ENCODE peak calls at places on chromosomes 6 and 20, in ten cellular contexts. One of them, this sample, is unnamed.

GRCh38 chr6:628772-629171 is 28.1 kb downstream of the HUS1B start:
- DNase-seq in HCT116: no peak
- DNase-seq in heart left ventricle: no peak
- DNase-seq in heart right ventricle: no peak
- DNase-seq in AG10803: no peak
- DNase-seq in ovary: no peak
- DNase-seq in OCI-LY7: no peak
- DNase-seq in MCF 10A: no peak
- DNase-seq in right atrium auricular region: no peak
- DNase-seq in suprapubic skin: no peak
- DNase-seq in this sample: no peak

GRCh38 chr6:35298625-35299140 is 1.1 kb downstream of the DEF6 start:
- DNase-seq in heart right ventricle: no peak
- DNase-seq in suprapubic skin: peak; percentile 38
- DNase-seq in AG10803: no peak
- DNase-seq in ovary: no peak
- DNase-seq in OCI-LY7: peak; percentile 44
- DNase-seq in HCT116: no peak
- DNase-seq in heart left ventricle: no peak
- DNase-seq in MCF 10A: no peak
- DNase-seq in right atrium auricular region: no peak
- DNase-seq in this sample: no peak

GRCh38 chr6:34792605-34793500 is 970 bp downstream of the BLTP3A start:
- DNase-seq in HCT116: no peak
- DNase-seq in MCF 10A: peak; percentile 80
- DNase-seq in ovary: peak; percentile 25
- DNase-seq in right atrium auricular region: peak; percentile 65
- DNase-seq in OCI-LY7: peak; percentile 67
- DNase-seq in AG10803: peak; percentile 62
- DNase-seq in heart left ventricle: no peak
- DNase-seq in heart right ventricle: peak; percentile 18
- DNase-seq in suprapubic skin: no peak
- DNase-seq in this sample: peak; percentile 23

GRCh38 chr6:30344868-30345671 is at the start of gene RPP21:
- DNase-seq in OCI-LY7: peak; percentile 88
- DNase-seq in heart right ventricle: peak; percentile 85
- DNase-seq in suprapubic skin: peak; percentile 86
- DNase-seq in right atrium auricular region: peak; percentile 75
- DNase-seq in MCF 10A: peak; percentile 76
- DNase-seq in heart left ventricle: peak; percentile 90
- DNase-seq in AG10803: peak; percentile 69
- DNase-seq in HCT116: peak; percentile 52
- DNase-seq in ovary: peak; percentile 84
- DNase-seq in this sample: peak; percentile 90

GRCh38 chr20:24980321-24981053 is 12.1 kb downstream of the APMAP start:
- DNase-seq in right atrium auricular region: peak; percentile 55
- DNase-seq in MCF 10A: no peak
- DNase-seq in OCI-LY7: no peak
- DNase-seq in AG10803: no peak
- DNase-seq in heart right ventricle: no peak
- DNase-seq in ovary: no peak
- DNase-seq in HCT116: no peak
- DNase-seq in suprapubic skin: peak; percentile 53
- DNase-seq in heart left ventricle: peak; percentile 30
- DNase-seq in this sample: no peak

GRCh38 chr6:10429638-10430427 is 15.0 kb upstream of the TFAP2A start:
- DNase-seq in HCT116: no peak
- DNase-seq in ovary: no peak
- DNase-seq in MCF 10A: peak; percentile 88
- DNase-seq in AG10803: peak; percentile 54
- DNase-seq in heart left ventricle: no peak
- DNase-seq in OCI-LY7: peak; percentile 64
- DNase-seq in right atrium auricular region: no peak
- DNase-seq in heart right ventricle: no peak
- DNase-seq in suprapubic skin: no peak
- DNase-seq in this sample: no peak

GRCh38 chr6:12286381-12287132 is 3.6 kb upstream of the EDN1 start:
- DNase-seq in HCT116: no peak
- DNase-seq in heart right ventricle: no peak
- DNase-seq in right atrium auricular region: no peak
- DNase-seq in MCF 10A: peak; percentile 48
- DNase-seq in OCI-LY7: no peak
- DNase-seq in suprapubic skin: no peak
- DNase-seq in ovary: no peak
- DNase-seq in heart left ventricle: no peak
- DNase-seq in AG10803: peak; percentile 88
- DNase-seq in this sample: no peak

GRCh38 chr6:122109075-122109474 is 290.4 kb upstream of the HSF2 start:
- DNase-seq in ovary: no peak
- DNase-seq in heart right ventricle: no peak
- DNase-seq in right atrium auricular region: no peak
- DNase-seq in HCT116: no peak
- DNase-seq in OCI-LY7: no peak
- DNase-seq in suprapubic skin: no peak
- DNase-seq in MCF 10A: no peak
- DNase-seq in AG10803: no peak
- DNase-seq in heart left ventricle: no peak
- DNase-seq in this sample: no peak

GRCh38 chr6:34813028-34813742 is 21.3 kb downstream of the BLTP3A start:
- DNase-seq in right atrium auricular region: no peak
- DNase-seq in ovary: no peak
- DNase-seq in MCF 10A: no peak
- DNase-seq in HCT116: no peak
- DNase-seq in OCI-LY7: no peak
- DNase-seq in AG10803: no peak
- DNase-seq in suprapubic skin: no peak
- DNase-seq in heart right ventricle: no peak
- DNase-seq in heart left ventricle: no peak
- DNase-seq in this sample: no peak

GRCh38 chr6:91864911-91865310 is 1278.0 kb upstream of the MAP3K7 start:
- DNase-seq in HCT116: no peak
- DNase-seq in ovary: no peak
- DNase-seq in MCF 10A: no peak
- DNase-seq in right atrium auricular region: no peak
- DNase-seq in heart right ventricle: no peak
- DNase-seq in suprapubic skin: no peak
- DNase-seq in OCI-LY7: no peak
- DNase-seq in heart left ventricle: no peak
- DNase-seq in AG10803: no peak
- DNase-seq in this sample: no peak

GRCh38 chr6:34083227-34083889 is 62.5 kb downstream of the GRM4 start:
- DNase-seq in heart right ventricle: no peak
- DNase-seq in ovary: no peak
- DNase-seq in HCT116: no peak
- DNase-seq in OCI-LY7: no peak
- DNase-seq in suprapubic skin: no peak
- DNase-seq in AG10803: no peak
- DNase-seq in MCF 10A: no peak
- DNase-seq in heart left ventricle: peak; percentile 41
- DNase-seq in right atrium auricular region: no peak
- DNase-seq in this sample: no peak

GRCh38 chr20:44113642-44113945 is 73.4 kb downstream of the JPH2 start:
- DNase-seq in heart right ventricle: no peak
- DNase-seq in HCT116: no peak
- DNase-seq in ovary: no peak
- DNase-seq in MCF 10A: no peak
- DNase-seq in suprapubic skin: no peak
- DNase-seq in OCI-LY7: no peak
- DNase-seq in heart left ventricle: no peak
- DNase-seq in right atrium auricular region: no peak
- DNase-seq in AG10803: no peak
- DNase-seq in this sample: no peak

GRCh38 chr6:110902091-110902490 is 27.5 kb downstream of the AMD1 start:
- DNase-seq in OCI-LY7: no peak
- DNase-seq in HCT116: no peak
- DNase-seq in ovary: no peak
- DNase-seq in heart right ventricle: no peak
- DNase-seq in suprapubic skin: no peak
- DNase-seq in MCF 10A: no peak
- DNase-seq in heart left ventricle: no peak
- DNase-seq in AG10803: no peak
- DNase-seq in right atrium auricular region: no peak
- DNase-seq in this sample: no peak

GRCh38 chr6:54238407-54238806 is 69.8 kb upstream of the TINAG start:
- DNase-seq in heart left ventricle: no peak
- DNase-seq in suprapubic skin: no peak
- DNase-seq in ovary: no peak
- DNase-seq in heart right ventricle: peak; percentile 31
- DNase-seq in AG10803: peak; percentile 88
- DNase-seq in OCI-LY7: no peak
- DNase-seq in HCT116: no peak
- DNase-seq in MCF 10A: no peak
- DNase-seq in right atrium auricular region: no peak
- DNase-seq in this sample: no peak

GRCh38 chr6:105137388-105137787 is 42.4 kb downstream of the POPDC3 start:
- DNase-seq in OCI-LY7: no peak
- DNase-seq in right atrium auricular region: no peak
- DNase-seq in heart left ventricle: peak; percentile 38
- DNase-seq in HCT116: no peak
- DNase-seq in AG10803: no peak
- DNase-seq in MCF 10A: no peak
- DNase-seq in ovary: peak; percentile 16
- DNase-seq in suprapubic skin: no peak
- DNase-seq in heart right ventricle: peak; percentile 23
- DNase-seq in this sample: peak; percentile 30

GRCh38 chr6:42401605-42401935 is 50.2 kb downstream of the TRERF1 start:
- DNase-seq in heart right ventricle: no peak
- DNase-seq in HCT116: no peak
- DNase-seq in ovary: no peak
- DNase-seq in heart left ventricle: no peak
- DNase-seq in AG10803: no peak
- DNase-seq in suprapubic skin: no peak
- DNase-seq in MCF 10A: peak; percentile 60
- DNase-seq in OCI-LY7: no peak
- DNase-seq in right atrium auricular region: no peak
- DNase-seq in this sample: no peak

GRCh38 chr6:41199427-41200246 is 1.3 kb downstream of the TREML2 start:
- DNase-seq in ovary: no peak
- DNase-seq in MCF 10A: no peak
- DNase-seq in HCT116: no peak
- DNase-seq in OCI-LY7: peak; percentile 45
- DNase-seq in right atrium auricular region: no peak
- DNase-seq in heart right ventricle: no peak
- DNase-seq in heart left ventricle: no peak
- DNase-seq in suprapubic skin: no peak
- DNase-seq in AG10803: no peak
- DNase-seq in this sample: no peak

GRCh38 chr20:25048519-25048952 is 9.4 kb downstream of the ACSS1 start:
- DNase-seq in suprapubic skin: peak; percentile 54
- DNase-seq in right atrium auricular region: no peak
- DNase-seq in heart right ventricle: no peak
- DNase-seq in MCF 10A: no peak
- DNase-seq in OCI-LY7: no peak
- DNase-seq in AG10803: no peak
- DNase-seq in HCT116: no peak
- DNase-seq in heart left ventricle: peak; percentile 34
- DNase-seq in ovary: peak; percentile 12
- DNase-seq in this sample: no peak

GRCh38 chr6:31547727-31548422 is 467 bp downstream of the NFKBIL1 start:
- DNase-seq in MCF 10A: no peak
- DNase-seq in suprapubic skin: peak; percentile 74
- DNase-seq in heart right ventricle: no peak
- DNase-seq in heart left ventricle: no peak
- DNase-seq in right atrium auricular region: no peak
- DNase-seq in AG10803: no peak
- DNase-seq in OCI-LY7: no peak
- DNase-seq in HCT116: no peak
- DNase-seq in ovary: peak; percentile 66
- DNase-seq in this sample: peak; percentile 21
- TF ChIP-seq CTCF in MCF 10A: no peak
- TF ChIP-seq CTCF in suprapubic skin: no peak
- TF ChIP-seq CTCF in heart right ventricle: no peak
- TF ChIP-seq CTCF in heart left ventricle: no peak
- TF ChIP-seq CTCF in right atrium auricular region: no peak
- TF ChIP-seq CTCF in AG10803: no peak
- TF ChIP-seq CTCF in OCI-LY7: no peak
- TF ChIP-seq CTCF in HCT116: no peak
- TF ChIP-seq CTCF in ovary: no peak
- TF ChIP-seq CTCF in this sample: no peak

GRCh38 chr6:19723533-19723932 is 113.6 kb upstream of the ID4 start:
- DNase-seq in heart left ventricle: no peak
- DNase-seq in heart right ventricle: no peak
- DNase-seq in right atrium auricular region: no peak
- DNase-seq in OCI-LY7: no peak
- DNase-seq in ovary: no peak
- DNase-seq in MCF 10A: peak; percentile 46
- DNase-seq in HCT116: no peak
- DNase-seq in AG10803: peak; percentile 87
- DNase-seq in suprapubic skin: no peak
- DNase-seq in this sample: no peak
- TF ChIP-seq CTCF in heart left ventricle: no peak
- TF ChIP-seq CTCF in heart right ventricle: no peak
- TF ChIP-seq CTCF in right atrium auricular region: no peak
- TF ChIP-seq CTCF in OCI-LY7: no peak
- TF ChIP-seq CTCF in ovary: no peak
- TF ChIP-seq CTCF in MCF 10A: no peak
- TF ChIP-seq CTCF in HCT116: no peak
- TF ChIP-seq CTCF in AG10803: no peak
- TF ChIP-seq CTCF in suprapubic skin: no peak
- TF ChIP-seq CTCF in this sample: no peak

GRCh38 chr6:69155467-69155866 is 520.4 kb downstream of the ADGRB3 start:
- DNase-seq in HCT116: no peak
- DNase-seq in right atrium auricular region: no peak
- DNase-seq in AG10803: no peak
- DNase-seq in MCF 10A: no peak
- DNase-seq in heart right ventricle: no peak
- DNase-seq in OCI-LY7: no peak
- DNase-seq in ovary: no peak
- DNase-seq in suprapubic skin: no peak
- DNase-seq in heart left ventricle: no peak
- DNase-seq in this sample: no peak
- TF ChIP-seq CTCF in HCT116: no peak
- TF ChIP-seq CTCF in right atrium auricular region: no peak
- TF ChIP-seq CTCF in AG10803: no peak
- TF ChIP-seq CTCF in MCF 10A: no peak
- TF ChIP-seq CTCF in heart right ventricle: no peak
- TF ChIP-seq CTCF in OCI-LY7: no peak
- TF ChIP-seq CTCF in ovary: no peak
- TF ChIP-seq CTCF in suprapubic skin: no peak
- TF ChIP-seq CTCF in heart left ventricle: no peak
- TF ChIP-seq CTCF in this sample: no peak

GRCh38 chr6:124613050-124613449 is 349.2 kb upstream of the RNF217 start:
- DNase-seq in heart left ventricle: no peak
- DNase-seq in heart right ventricle: no peak
- DNase-seq in HCT116: no peak
- DNase-seq in ovary: no peak
- DNase-seq in MCF 10A: no peak
- DNase-seq in AG10803: no peak
- DNase-seq in suprapubic skin: no peak
- DNase-seq in OCI-LY7: no peak
- DNase-seq in right atrium auricular region: no peak
- DNase-seq in this sample: no peak

DNA sequence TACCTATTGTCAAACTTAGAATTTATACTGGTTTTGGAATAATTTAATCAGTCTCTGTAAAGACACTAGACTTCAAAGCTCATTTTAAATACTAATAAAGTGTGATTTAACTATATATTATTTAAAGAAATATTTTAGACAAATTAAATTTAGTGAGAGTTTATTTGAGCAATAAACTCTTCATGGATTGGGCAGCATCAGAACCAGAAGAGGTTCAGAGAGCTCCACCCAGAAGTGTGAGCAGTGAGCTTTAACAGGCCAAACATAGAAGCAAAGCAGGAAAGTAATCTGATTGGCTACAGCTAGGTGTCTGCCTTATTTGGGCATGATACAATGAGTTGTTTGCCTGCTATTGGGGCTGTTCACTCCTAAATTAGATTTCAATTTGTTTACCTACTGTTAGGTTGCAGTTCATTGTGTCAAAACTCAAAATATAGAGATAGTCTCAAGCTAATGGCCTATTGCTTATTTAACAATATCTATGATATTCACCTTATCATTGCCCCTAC is 355.1 kb upstream of the RNF217 start:
- DNase-seq in heart right ventricle: no peak
- DNase-seq in suprapubic skin: no peak
- DNase-seq in heart left ventricle: no peak
- DNase-seq in right atrium auricular region: no peak
- DNase-seq in ovary: no peak
- DNase-seq in MCF 10A: no peak
- DNase-seq in HCT116: no peak
- DNase-seq in OCI-LY7: no peak
- DNase-seq in AG10803: no peak
- DNase-seq in this sample: no peak
- TF ChIP-seq CTCF in heart right ventricle: no peak
- TF ChIP-seq CTCF in suprapubic skin: no peak
- TF ChIP-seq CTCF in heart left ventricle: no peak
- TF ChIP-seq CTCF in right atrium auricular region: no peak
- TF ChIP-seq CTCF in ovary: no peak
- TF ChIP-seq CTCF in MCF 10A: no peak
- TF ChIP-seq CTCF in HCT116: no peak
- TF ChIP-seq CTCF in OCI-LY7: no peak
- TF ChIP-seq CTCF in AG10803: no peak
- TF ChIP-seq CTCF in this sample: no peak